ENCODE peak calls at places on chromosome 4, in five cellular contexts. C is lower lobe of right lung, D is fibroblast of pulmonary artery, H is mucosa of descending colon, G is BE2C. T is an unnamed sample.

GRCh38 chr4:76747613-76748012 is 150.3 kb downstream of the SOWAHB start:
- DNase-seq in C (no peak), D (no peak), H (no peak), G (no peak), T (no peak)

GRCh38 chr4:149145803-149146202 is 669.8 kb downstream of the IQCM start:
- DNase-seq in C (no peak), D (no peak), H (no peak), G (no peak), T (no peak)

GRCh38 chr4:137310593-137311490 is 221.5 kb downstream of the PCDH18 start:
- DNase-seq in C (no peak), D (peak; percentile 84), H (no peak), G (no peak), T (peak; percentile 81)

GRCh38 chr4:97507587-97508245 is 635.6 kb downstream of the STPG2 start:
- DNase-seq in C (no peak), D (peak; percentile 61), H (no peak), G (no peak), T (peak; percentile 32)

GRCh38 chr4:166538491-166539005 is 665.5 kb downstream of the TLL1 start:
- DNase-seq in C (no peak), D (no peak), H (no peak), G (no peak), T (no peak)

GRCh38 chr4:26320159-26320452 is 708 bp upstream of the RBPJ start:
- DNase-seq in C (no peak), D (peak; percentile 37), H (no peak), G (no peak), T (no peak)

GRCh38 chr4:155780773-155781172 is 22.0 kb downstream of the GUCY1B1 start:
- DNase-seq in C (no peak), D (no peak), H (no peak), G (no peak), T (no peak)

GRCh38 chr4:141524116-141524515 is 112.3 kb upstream of the IL15 start:
- DNase-seq in C (no peak), D (peak; percentile 14), H (no peak), G (no peak), T (no peak)

GRCh38 chr4:76758290-76758882 is 139.6 kb downstream of the SOWAHB start:
- DNase-seq in C (no peak), D (peak; percentile 91), H (peak; percentile 53), G (peak; percentile 43), T (peak; percentile 84)

GRCh38 chr4:169369634-169370033 is 98.9 kb upstream of the SH3RF1 start:
- DNase-seq in C (no peak), D (no peak), H (no peak), G (no peak), T (no peak)

GRCh38 chr4:48905363-48906015 is 1.1 kb downstream of the OCIAD2 start:
- DNase-seq in C (no peak), D (peak; percentile 72), H (peak; percentile 31), G (no peak), T (no peak)

GRCh38 chr4:185018834-185019450 is 652 bp downstream of the HELT start:
- DNase-seq in C (peak; percentile 69), D (no peak), H (no peak), G (no peak), T (no peak)

GRCh38 chr4:185019451-185020292 is 1.4 kb downstream of the HELT start:
- DNase-seq in C (no peak), D (no peak), H (no peak), G (no peak), T (no peak)

GRCh38 chr4:185020293-185020808 is 2.1 kb downstream of the HELT start:
- DNase-seq in C (peak; percentile 45), D (no peak), H (no peak), G (no peak), T (no peak)

GRCh38 chr4:185023471-185023870 is 5.2 kb downstream of the HELT start:
- DNase-seq in C (no peak), D (no peak), H (no peak), G (no peak), T (no peak)

GRCh38 chr4:185020863-185021761 is 2.8 kb downstream of the HELT start:
- DNase-seq in C (no peak), D (no peak), H (no peak), G (no peak), T (no peak)
- H3K4me3 ChIP-seq in C (no peak overlapping the region), D (no peak overlapping the region), H (no peak overlapping the region), G (no peak overlapping the region), T (no peak overlapping the region)

DNA sequence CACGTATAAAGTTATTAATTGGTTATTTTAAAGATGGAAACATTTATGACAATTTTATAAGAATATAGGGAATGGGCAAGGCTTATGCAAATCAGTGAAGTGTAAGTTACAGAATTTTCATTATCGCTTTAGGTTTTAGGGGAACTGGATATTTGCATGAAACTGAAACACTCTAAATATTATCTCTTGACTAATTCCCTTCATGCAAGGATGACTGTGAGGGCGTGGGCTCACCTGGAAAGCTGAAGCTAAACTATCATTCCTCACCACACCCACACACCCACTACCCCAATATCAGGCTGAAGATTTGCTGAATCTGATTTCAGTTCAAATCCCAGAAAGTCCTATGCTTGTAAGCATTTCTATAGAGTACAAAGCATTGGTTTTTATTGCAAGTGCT is 81.7 kb upstream of the ARHGAP24 start:
- DNase-seq in C (no peak), D (no peak), H (no peak), G (no peak), T (no peak)
- H3K4me3 ChIP-seq in C (no peak overlapping the region), D (no peak overlapping the region), H (no peak overlapping the region), G (no peak overlapping the region), T (no peak overlapping the region)

GRCh38 chr4:180057198-180057821 is 2185.9 kb upstream of the TENM3 start:
- DNase-seq in C (no peak), D (no peak), H (no peak), G (no peak), T (no peak)
- H3K4me3 ChIP-seq in C (peak overlapping the region; percentile 56), D (no peak overlapping the region), H (no peak overlapping the region), G (peak overlapping the region; percentile 84), T (peak overlapping the region; percentile 61)

DNA sequence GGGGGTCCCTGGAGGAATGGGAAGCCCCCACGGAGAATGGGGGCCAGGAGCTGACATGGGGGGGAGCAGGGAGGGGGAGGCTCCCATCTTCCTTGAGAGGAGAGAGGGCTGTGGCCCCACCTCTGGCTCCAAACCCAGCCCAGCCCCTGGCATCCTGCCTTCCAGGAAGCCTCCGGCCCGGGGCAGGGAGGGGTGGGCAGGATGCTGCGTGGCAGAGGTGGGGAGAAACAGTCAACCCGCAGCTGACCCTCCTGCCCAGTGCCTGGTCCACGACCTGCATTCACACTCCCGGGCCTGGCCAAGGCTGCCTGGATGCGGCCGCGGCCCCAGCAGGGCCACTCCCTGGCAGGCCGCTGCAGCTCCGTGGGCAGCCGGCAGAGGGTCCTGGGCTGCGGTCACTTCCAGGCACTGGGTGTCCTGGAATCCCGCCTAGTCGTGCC is 39.0 kb downstream of the CPLX1 start:
- DNase-seq in C (peak; percentile 54), D (no peak), H (no peak), G (no peak), T (no peak)
- H3K4me3 ChIP-seq in C (peak overlapping the region; percentile 49), D (no peak overlapping the region), H (no peak overlapping the region), G (no peak overlapping the region), T (no peak overlapping the region)

T was measured in astrocyte of the cerebellum.